ENCODE peak calls at places on chromosomes 6 and 20, in six cellular contexts. One of them, this sample, is unnamed.

GRCh38 chr6:137872071-137872470 is 5.0 kb downstream of the TNFAIP3 start:
- DNase-seq in HepG2: no peak
- DNase-seq in A673: no peak
- DNase-seq in stomach: no peak
- DNase-seq in sigmoid colon: no peak
- DNase-seq in Peyer's patch: no peak
- DNase-seq in this sample: no peak

GRCh38 chr6:157328108-157328692 is 4.9 kb upstream of the TMEM242 start:
- DNase-seq in HepG2: no peak
- DNase-seq in A673: peak
- DNase-seq in stomach: no peak
- DNase-seq in sigmoid colon: no peak
- DNase-seq in Peyer's patch: no peak
- DNase-seq in this sample: no peak

GRCh38 chr6:6918216-6918983 is 189.4 kb upstream of the RREB1 start:
- DNase-seq in HepG2: no peak
- DNase-seq in A673: peak
- DNase-seq in stomach: no peak
- DNase-seq in sigmoid colon: no peak
- DNase-seq in Peyer's patch: no peak
- DNase-seq in this sample: no peak

GRCh38 chr20:52340036-52340634 is 148.6 kb upstream of the ZFP64 start:
- DNase-seq in HepG2: peak
- DNase-seq in A673: peak
- DNase-seq in stomach: no peak
- DNase-seq in sigmoid colon: no peak
- DNase-seq in Peyer's patch: no peak
- DNase-seq in this sample: peak

GRCh38 chr20:62662422-62662821 is 20.1 kb downstream of the SLCO4A1 start:
- DNase-seq in HepG2: no peak
- DNase-seq in A673: no peak
- DNase-seq in stomach: no peak
- DNase-seq in sigmoid colon: no peak
- DNase-seq in Peyer's patch: no peak
- DNase-seq in this sample: no peak

GRCh38 chr6:4965506-4966389 is 38.1 kb downstream of the RPP40 start:
- DNase-seq in HepG2: no peak
- DNase-seq in A673: no peak
- DNase-seq in stomach: no peak
- DNase-seq in sigmoid colon: no peak
- DNase-seq in Peyer's patch: no peak
- DNase-seq in this sample: no peak

GRCh38 chr6:137311940-137312339 is 92.8 kb upstream of the IFNGR1 start:
- DNase-seq in HepG2: no peak
- DNase-seq in A673: no peak
- DNase-seq in stomach: no peak
- DNase-seq in sigmoid colon: no peak
- DNase-seq in Peyer's patch: no peak
- DNase-seq in this sample: no peak

GRCh38 chr20:52529856-52530255 is 338.3 kb upstream of the ZFP64 start:
- DNase-seq in HepG2: no peak
- DNase-seq in A673: no peak
- DNase-seq in stomach: no peak
- DNase-seq in sigmoid colon: no peak
- DNase-seq in Peyer's patch: no peak
- DNase-seq in this sample: no peak

GRCh38 chr6:8556370-8557018 is 121.1 kb upstream of the SLC35B3 start:
- DNase-seq in HepG2: peak
- DNase-seq in A673: peak
- DNase-seq in stomach: no peak
- DNase-seq in sigmoid colon: no peak
- DNase-seq in Peyer's patch: no peak
- DNase-seq in this sample: peak

GRCh38 chr6:3278691-3279090 is 19.9 kb downstream of the PSMG4 start:
- DNase-seq in HepG2: no peak
- DNase-seq in A673: no peak
- DNase-seq in stomach: no peak
- DNase-seq in sigmoid colon: peak
- DNase-seq in Peyer's patch: no peak
- DNase-seq in this sample: no peak

GRCh38 chr6:139967497-139967896 is 593.0 kb upstream of the CITED2 start:
- DNase-seq in HepG2: no peak
- DNase-seq in A673: no peak
- DNase-seq in stomach: no peak
- DNase-seq in sigmoid colon: no peak
- DNase-seq in Peyer's patch: no peak
- DNase-seq in this sample: no peak

GRCh38 chr6:88008821-88009220 is 38.8 kb upstream of the SPACA1 start:
- DNase-seq in HepG2: no peak
- DNase-seq in A673: peak
- DNase-seq in stomach: no peak
- DNase-seq in sigmoid colon: no peak
- DNase-seq in Peyer's patch: no peak
- DNase-seq in this sample: no peak

GRCh38 chr6:155274106-155274505 is 10.3 kb downstream of the CLDN20 start:
- DNase-seq in HepG2: no peak
- DNase-seq in A673: no peak
- DNase-seq in stomach: no peak
- DNase-seq in sigmoid colon: no peak
- DNase-seq in Peyer's patch: no peak
- DNase-seq in this sample: no peak

GRCh38 chr20:8755340-8756118 is 313.4 kb upstream of the PLCB4 start:
- DNase-seq in HepG2: no peak
- DNase-seq in A673: no peak
- DNase-seq in stomach: no peak
- DNase-seq in sigmoid colon: no peak
- DNase-seq in Peyer's patch: no peak
- DNase-seq in this sample: no peak

GRCh38 chr6:34912715-34913464 is 23.8 kb downstream of the ANKS1A start:
- DNase-seq in HepG2: no peak
- DNase-seq in A673: no peak
- DNase-seq in stomach: no peak
- DNase-seq in sigmoid colon: no peak
- DNase-seq in Peyer's patch: no peak
- DNase-seq in this sample: no peak
- TF ChIP-seq CTCF in HepG2: no peak
- TF ChIP-seq CTCF in A673: no peak
- TF ChIP-seq CTCF in stomach: no peak
- TF ChIP-seq CTCF in sigmoid colon: no peak
- TF ChIP-seq CTCF in Peyer's patch: no peak
- TF ChIP-seq CTCF in this sample: no peak

DNA sequence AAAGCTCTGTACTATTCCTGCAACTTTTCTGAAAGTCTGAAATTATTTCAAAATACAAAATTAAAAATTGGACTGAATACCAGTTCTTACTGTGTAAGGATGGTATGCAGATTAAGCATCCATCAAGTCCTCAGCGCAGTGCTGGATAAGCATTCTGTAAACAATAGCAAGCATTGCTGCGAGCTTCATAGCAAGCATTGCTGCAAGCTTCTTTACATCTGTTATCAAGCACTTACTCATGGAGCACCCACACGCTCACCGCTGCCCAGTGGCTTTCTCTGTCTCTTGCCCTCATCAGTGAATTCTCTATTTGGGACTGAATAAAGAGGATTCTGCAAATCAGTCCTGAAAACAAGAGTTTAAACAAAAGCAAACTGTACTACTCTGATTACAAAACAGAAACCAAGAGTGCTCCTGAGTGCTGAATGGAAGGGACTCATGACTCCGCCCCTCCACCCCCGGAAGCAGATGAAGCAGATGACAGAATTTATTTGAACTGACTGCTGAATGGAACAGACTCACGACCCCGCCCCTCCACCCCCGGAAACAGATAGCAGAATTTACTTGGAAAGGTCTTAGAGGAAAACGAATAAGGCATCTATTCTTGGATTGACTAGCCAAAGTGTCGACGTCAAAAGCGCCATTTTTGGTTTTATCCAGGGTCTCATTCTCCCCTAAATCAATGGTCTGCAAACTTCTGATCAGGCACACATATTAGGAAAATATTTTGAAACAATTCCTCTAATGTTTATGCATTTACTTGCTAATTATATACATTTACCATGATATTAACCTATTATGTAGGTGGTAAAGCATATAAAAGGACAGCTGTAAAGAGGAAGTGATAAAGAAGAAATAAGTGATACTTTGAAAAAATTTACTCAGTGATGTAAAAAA is 22.1 kb upstream of the EYA2 start:
- DNase-seq in HepG2: no peak
- DNase-seq in A673: no peak
- DNase-seq in stomach: no peak
- DNase-seq in sigmoid colon: no peak
- DNase-seq in Peyer's patch: no peak
- DNase-seq in this sample: no peak
- H3K4me3 ChIP-seq in HepG2: no peak
- H3K4me3 ChIP-seq in A673: no peak
- H3K4me3 ChIP-seq in stomach: no peak
- H3K4me3 ChIP-seq in sigmoid colon: no peak
- H3K4me3 ChIP-seq in Peyer's patch: no peak
- H3K4me3 ChIP-seq in this sample: no peak

DNA sequence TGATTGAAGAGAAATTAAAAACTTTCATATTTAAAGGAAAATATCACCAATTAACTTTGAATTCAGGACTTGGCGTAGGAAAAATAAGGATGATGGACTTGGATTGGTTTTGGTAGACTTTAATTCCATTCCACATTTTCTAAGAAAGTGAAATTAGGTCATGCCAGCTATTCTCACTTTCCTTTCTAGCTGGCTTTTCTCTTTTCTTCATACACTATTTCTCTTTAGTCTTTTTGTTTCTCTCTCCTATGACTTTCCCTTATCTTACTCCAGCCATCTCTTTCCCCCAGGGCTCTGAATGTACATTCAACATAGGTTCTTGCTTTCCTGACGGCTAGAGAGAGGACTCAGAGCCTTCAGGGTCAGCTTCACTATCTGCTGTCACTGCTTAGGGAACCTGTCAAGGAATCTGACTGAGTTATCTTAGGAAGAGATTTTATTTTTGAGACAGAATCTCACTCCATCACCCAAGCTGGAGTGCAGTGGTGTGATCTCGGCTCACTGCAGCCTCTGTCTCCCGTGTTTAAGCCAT is 61.4 kb upstream of the MCM9 start:
- DNase-seq in HepG2: no peak
- DNase-seq in A673: no peak
- DNase-seq in stomach: no peak
- DNase-seq in sigmoid colon: no peak
- DNase-seq in Peyer's patch: no peak
- DNase-seq in this sample: no peak
- TF ChIP-seq CTCF in HepG2: no peak
- TF ChIP-seq CTCF in A673: no peak
- TF ChIP-seq CTCF in stomach: no peak
- TF ChIP-seq CTCF in sigmoid colon: no peak
- TF ChIP-seq CTCF in Peyer's patch: no peak
- TF ChIP-seq CTCF in this sample: no peak

DNA sequence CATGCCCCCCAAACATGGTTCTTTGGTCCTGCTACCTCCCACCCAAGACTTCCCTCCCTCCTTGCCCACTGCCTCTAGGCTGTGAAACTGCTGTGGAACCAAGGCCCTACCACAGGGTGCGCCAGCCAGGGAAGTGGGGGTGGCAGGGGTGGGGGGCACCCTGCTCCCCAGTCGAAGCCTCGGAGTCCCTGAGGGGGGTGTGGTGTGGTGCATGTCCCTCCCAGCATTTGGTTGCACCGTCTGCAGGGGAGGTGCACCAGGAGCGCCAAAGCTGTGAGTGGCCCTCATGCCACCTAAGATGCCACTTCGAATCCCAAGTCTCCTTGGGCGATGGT is 1.8 kb downstream of the RGS19 start:
- DNase-seq in HepG2: no peak
- DNase-seq in A673: no peak
- DNase-seq in stomach: no peak
- DNase-seq in sigmoid colon: no peak
- DNase-seq in Peyer's patch: no peak
- DNase-seq in this sample: no peak
- H3K4me3 ChIP-seq in HepG2: no peak
- H3K4me3 ChIP-seq in A673: no peak
- H3K4me3 ChIP-seq in stomach: peak
- H3K4me3 ChIP-seq in sigmoid colon: peak
- H3K4me3 ChIP-seq in Peyer's patch: peak
- H3K4me3 ChIP-seq in this sample: no peak

GRCh38 chr6:15504040-15504491 is 158.8 kb downstream of the DTNBP1 start:
- DNase-seq in HepG2: no peak
- DNase-seq in A673: peak
- DNase-seq in stomach: no peak
- DNase-seq in sigmoid colon: peak
- DNase-seq in Peyer's patch: no peak
- DNase-seq in this sample: no peak
- TF ChIP-seq CTCF in HepG2: no peak
- TF ChIP-seq CTCF in A673: peak
- TF ChIP-seq CTCF in stomach: no peak
- TF ChIP-seq CTCF in sigmoid colon: no peak
- TF ChIP-seq CTCF in Peyer's patch: no peak
- TF ChIP-seq CTCF in this sample: peak

DNA sequence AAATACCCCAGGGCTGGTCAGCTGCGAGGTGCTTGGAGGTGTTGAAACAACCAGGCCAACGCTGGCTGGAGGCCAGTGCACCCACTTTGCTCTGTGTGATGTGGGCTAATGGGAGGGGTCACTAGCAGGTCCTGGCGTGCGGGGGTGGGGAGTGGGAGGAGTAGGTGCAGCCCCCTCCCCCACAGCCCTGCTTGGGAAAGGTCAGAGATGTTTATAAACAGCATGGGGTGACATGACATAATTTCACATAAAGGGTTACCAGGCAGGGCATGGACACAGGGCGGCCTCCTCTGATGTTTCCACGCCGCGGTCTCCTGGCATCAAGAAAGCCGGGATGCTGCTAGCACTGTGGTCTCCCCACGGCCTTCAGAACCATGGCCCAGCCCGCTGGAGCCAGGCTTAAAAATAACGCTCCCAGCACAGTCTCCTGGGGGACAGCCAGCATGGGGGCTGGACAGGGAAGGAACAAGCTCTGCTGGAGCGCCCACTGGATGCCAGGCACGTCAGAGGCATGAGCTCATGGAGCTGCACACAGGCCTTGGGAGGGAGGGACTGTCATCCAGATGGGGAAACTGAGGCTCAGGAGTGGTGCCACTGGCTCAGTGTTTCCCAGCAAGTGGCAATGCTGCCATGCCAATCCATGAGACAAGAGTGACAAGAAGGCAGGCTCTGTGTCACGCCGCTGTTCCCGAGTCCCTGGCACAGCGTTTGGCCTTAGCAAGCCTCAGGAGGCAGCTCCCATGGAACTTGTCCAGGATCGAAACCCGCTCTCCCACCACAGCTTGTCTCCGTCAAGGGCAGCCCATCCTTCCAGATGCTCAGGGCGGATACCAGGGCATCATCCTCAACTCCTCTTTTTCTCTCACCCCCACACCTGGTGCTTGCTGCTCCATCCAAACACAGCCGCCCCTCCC is 110.9 kb upstream of the PTPN1 start:
- DNase-seq in HepG2: peak
- DNase-seq in A673: no peak
- DNase-seq in stomach: peak
- DNase-seq in sigmoid colon: peak
- DNase-seq in Peyer's patch: no peak
- DNase-seq in this sample: no peak
- H3K4me3 ChIP-seq in HepG2: peak
- H3K4me3 ChIP-seq in A673: no peak
- H3K4me3 ChIP-seq in stomach: no peak
- H3K4me3 ChIP-seq in sigmoid colon: no peak
- H3K4me3 ChIP-seq in Peyer's patch: no peak
- H3K4me3 ChIP-seq in this sample: no peak

This sample was measured in LNCaP clone FGC.